ENCODE peak calls at places on chromosomes 16 and 17, in nine cellular contexts. One of them, this sample, is unnamed.

GRCh38 chr17:7822126-7822525 is 11.9 kb upstream of the KDM6B start:
- DNase-seq in neural progenitor cell: no peak
- DNase-seq in stomach: no peak
- DNase-seq in fibroblast of pulmonary artery: no peak
- DNase-seq in tibial artery: no peak
- DNase-seq in heart left ventricle: no peak
- DNase-seq in thoracic aorta: no peak
- DNase-seq in CD8-positive, alpha-beta T cell: no peak
- DNase-seq in cardiac muscle cell: no peak
- DNase-seq in this sample: no peak

GRCh38 chr17:61124562-61124961 is 275.1 kb upstream of the TBX2 start:
- DNase-seq in neural progenitor cell: no peak
- DNase-seq in stomach: no peak
- DNase-seq in fibroblast of pulmonary artery: no peak
- DNase-seq in tibial artery: no peak
- DNase-seq in heart left ventricle: no peak
- DNase-seq in thoracic aorta: no peak
- DNase-seq in CD8-positive, alpha-beta T cell: no peak
- DNase-seq in cardiac muscle cell: no peak
- DNase-seq in this sample: no peak

GRCh38 chr17:77569846-77570564 is 388.5 kb upstream of the TNRC6C start:
- DNase-seq in neural progenitor cell: no peak
- DNase-seq in stomach: no peak
- DNase-seq in fibroblast of pulmonary artery: no peak
- DNase-seq in tibial artery: no peak
- DNase-seq in heart left ventricle: no peak
- DNase-seq in thoracic aorta: no peak
- DNase-seq in CD8-positive, alpha-beta T cell: no peak
- DNase-seq in cardiac muscle cell: no peak
- DNase-seq in this sample: no peak

GRCh38 chr16:85923153-85924021 is 24.4 kb downstream of the IRF8 start:
- DNase-seq in neural progenitor cell: no peak
- DNase-seq in stomach: no peak
- DNase-seq in fibroblast of pulmonary artery: peak
- DNase-seq in tibial artery: no peak
- DNase-seq in heart left ventricle: no peak
- DNase-seq in thoracic aorta: no peak
- DNase-seq in CD8-positive, alpha-beta T cell: no peak
- DNase-seq in cardiac muscle cell: peak
- DNase-seq in this sample: no peak

GRCh38 chr16:60648260-60648659 is 1388.0 kb downstream of the CDH8 start:
- DNase-seq in neural progenitor cell: no peak
- DNase-seq in stomach: no peak
- DNase-seq in fibroblast of pulmonary artery: peak
- DNase-seq in tibial artery: no peak
- DNase-seq in heart left ventricle: no peak
- DNase-seq in thoracic aorta: no peak
- DNase-seq in CD8-positive, alpha-beta T cell: no peak
- DNase-seq in cardiac muscle cell: no peak
- DNase-seq in this sample: no peak

GRCh38 chr17:45787656-45788055 is 3.5 kb downstream of the CRHR1 start:
- DNase-seq in neural progenitor cell: no peak
- DNase-seq in stomach: no peak
- DNase-seq in fibroblast of pulmonary artery: no peak
- DNase-seq in tibial artery: no peak
- DNase-seq in heart left ventricle: no peak
- DNase-seq in thoracic aorta: no peak
- DNase-seq in CD8-positive, alpha-beta T cell: no peak
- DNase-seq in cardiac muscle cell: no peak
- DNase-seq in this sample: no peak

GRCh38 chr17:40173091-40173777 is 4.0 kb upstream of the RAPGEFL1 start:
- DNase-seq in neural progenitor cell: no peak
- DNase-seq in stomach: no peak
- DNase-seq in fibroblast of pulmonary artery: no peak
- DNase-seq in tibial artery: no peak
- DNase-seq in heart left ventricle: no peak
- DNase-seq in thoracic aorta: no peak
- DNase-seq in CD8-positive, alpha-beta T cell: no peak
- DNase-seq in cardiac muscle cell: no peak
- DNase-seq in this sample: no peak

GRCh38 chr16:73036074-73036826 is 11.7 kb downstream of the ZFHX3 start:
- DNase-seq in neural progenitor cell: peak
- DNase-seq in stomach: no peak
- DNase-seq in fibroblast of pulmonary artery: no peak
- DNase-seq in tibial artery: no peak
- DNase-seq in heart left ventricle: no peak
- DNase-seq in thoracic aorta: no peak
- DNase-seq in CD8-positive, alpha-beta T cell: no peak
- DNase-seq in cardiac muscle cell: no peak
- DNase-seq in this sample: peak

DNA sequence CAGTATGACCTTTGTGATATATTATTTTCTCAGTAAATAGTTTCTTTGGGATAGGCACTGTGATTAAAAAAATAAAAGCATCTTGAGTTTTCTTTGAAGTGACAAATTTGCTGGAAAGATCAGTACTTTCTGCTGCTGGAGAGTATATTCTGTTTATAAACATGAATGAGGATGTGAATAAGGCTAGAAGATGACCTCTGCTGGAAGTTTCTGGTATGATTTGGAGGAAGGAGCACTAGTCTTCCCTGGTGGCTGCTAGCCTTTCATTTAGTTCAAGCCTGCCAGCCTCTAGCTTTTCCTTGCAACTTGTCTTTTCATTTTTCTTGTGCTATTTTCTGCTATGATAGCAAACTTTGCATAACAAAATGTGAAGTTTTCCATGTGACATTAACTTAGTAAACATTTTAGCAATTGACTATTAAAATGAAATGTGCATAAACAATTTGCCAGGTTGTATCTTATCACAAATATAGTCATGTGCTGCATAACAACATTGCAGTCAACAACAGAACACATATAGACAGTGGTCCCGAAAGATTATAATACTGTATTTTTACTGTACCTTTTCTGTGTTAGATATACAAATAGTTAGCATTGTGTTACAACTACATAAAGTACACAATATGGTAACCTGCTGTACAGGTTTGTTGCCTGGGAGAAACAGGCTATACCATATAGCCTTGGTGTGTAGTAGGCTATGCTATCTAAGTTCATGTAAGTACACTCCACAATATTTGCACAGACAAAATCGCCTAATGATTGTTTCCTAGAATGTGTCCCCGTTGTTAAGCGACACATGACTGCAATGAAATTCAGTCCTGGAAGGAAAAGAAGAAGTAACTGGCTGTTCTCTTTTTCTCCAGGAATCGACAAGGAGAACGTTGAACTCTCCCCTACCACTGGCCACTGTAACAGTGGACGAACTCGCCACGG is 18.1 kb upstream of the RAB11FIP4 start:
- DNase-seq in neural progenitor cell: peak
- DNase-seq in stomach: no peak
- DNase-seq in fibroblast of pulmonary artery: peak
- DNase-seq in tibial artery: no peak
- DNase-seq in heart left ventricle: no peak
- DNase-seq in thoracic aorta: no peak
- DNase-seq in CD8-positive, alpha-beta T cell: no peak
- DNase-seq in cardiac muscle cell: peak
- DNase-seq in this sample: no peak
- TF ChIP-seq CTCF in neural progenitor cell: peak
- TF ChIP-seq CTCF in stomach: peak
- TF ChIP-seq CTCF in fibroblast of pulmonary artery: peak
- TF ChIP-seq CTCF in tibial artery: peak
- TF ChIP-seq CTCF in heart left ventricle: no peak
- TF ChIP-seq CTCF in thoracic aorta: no peak
- TF ChIP-seq CTCF in CD8-positive, alpha-beta T cell: peak
- TF ChIP-seq CTCF in cardiac muscle cell: peak
- TF ChIP-seq CTCF in this sample: peak

DNA sequence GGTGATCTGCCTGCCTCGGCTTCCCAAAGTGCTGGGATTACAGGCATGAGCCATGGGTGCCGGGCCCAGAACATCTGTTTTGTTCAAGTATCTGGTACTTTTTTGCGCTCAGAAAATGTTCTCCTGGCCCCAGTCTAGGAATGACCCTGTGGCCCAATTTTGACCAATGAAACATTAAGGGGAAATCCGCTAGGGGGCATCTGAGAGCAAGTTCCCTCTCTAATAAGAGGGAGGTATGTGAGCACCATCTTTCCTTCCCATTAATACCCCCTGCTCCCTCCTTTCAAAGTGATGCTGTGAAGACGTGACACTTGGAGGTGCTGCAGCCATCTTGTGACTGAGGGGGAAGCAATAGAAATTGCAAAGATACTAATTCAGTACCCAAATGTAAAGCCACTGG is 16.5 kb upstream of the CLEC3A start:
- DNase-seq in neural progenitor cell: peak
- DNase-seq in stomach: no peak
- DNase-seq in fibroblast of pulmonary artery: no peak
- DNase-seq in tibial artery: no peak
- DNase-seq in heart left ventricle: no peak
- DNase-seq in thoracic aorta: no peak
- DNase-seq in CD8-positive, alpha-beta T cell: no peak
- DNase-seq in cardiac muscle cell: no peak
- DNase-seq in this sample: peak
- TF ChIP-seq CTCF in neural progenitor cell: peak
- TF ChIP-seq CTCF in stomach: no peak
- TF ChIP-seq CTCF in fibroblast of pulmonary artery: peak
- TF ChIP-seq CTCF in tibial artery: no peak
- TF ChIP-seq CTCF in heart left ventricle: no peak
- TF ChIP-seq CTCF in thoracic aorta: no peak
- TF ChIP-seq CTCF in CD8-positive, alpha-beta T cell: no peak
- TF ChIP-seq CTCF in cardiac muscle cell: no peak
- TF ChIP-seq CTCF in this sample: no peak

GRCh38 chr16:50384500-50385122 is 15.8 kb upstream of the BRD7 start:
- DNase-seq in neural progenitor cell: no peak
- DNase-seq in stomach: no peak
- DNase-seq in fibroblast of pulmonary artery: no peak
- DNase-seq in tibial artery: no peak
- DNase-seq in heart left ventricle: no peak
- DNase-seq in thoracic aorta: no peak
- DNase-seq in CD8-positive, alpha-beta T cell: no peak
- DNase-seq in cardiac muscle cell: no peak
- DNase-seq in this sample: no peak

GRCh38 chr16:50386139-50386538 is 17.4 kb upstream of the BRD7 start:
- DNase-seq in neural progenitor cell: no peak
- DNase-seq in stomach: no peak
- DNase-seq in fibroblast of pulmonary artery: no peak
- DNase-seq in tibial artery: no peak
- DNase-seq in heart left ventricle: no peak
- DNase-seq in thoracic aorta: no peak
- DNase-seq in CD8-positive, alpha-beta T cell: no peak
- DNase-seq in cardiac muscle cell: no peak
- DNase-seq in this sample: no peak

GRCh38 chr16:50376997-50377396 is 8.2 kb upstream of the BRD7 start:
- DNase-seq in neural progenitor cell: no peak
- DNase-seq in stomach: no peak
- DNase-seq in fibroblast of pulmonary artery: no peak
- DNase-seq in tibial artery: no peak
- DNase-seq in heart left ventricle: no peak
- DNase-seq in thoracic aorta: no peak
- DNase-seq in CD8-positive, alpha-beta T cell: no peak
- DNase-seq in cardiac muscle cell: no peak
- DNase-seq in this sample: no peak

GRCh38 chr16:50378417-50378816 is 9.6 kb upstream of the BRD7 start:
- DNase-seq in neural progenitor cell: no peak
- DNase-seq in stomach: no peak
- DNase-seq in fibroblast of pulmonary artery: no peak
- DNase-seq in tibial artery: no peak
- DNase-seq in heart left ventricle: no peak
- DNase-seq in thoracic aorta: no peak
- DNase-seq in CD8-positive, alpha-beta T cell: peak
- DNase-seq in cardiac muscle cell: no peak
- DNase-seq in this sample: no peak

GRCh38 chr16:50381679-50382440 is 13.1 kb upstream of the BRD7 start:
- DNase-seq in neural progenitor cell: peak
- DNase-seq in stomach: no peak
- DNase-seq in fibroblast of pulmonary artery: no peak
- DNase-seq in tibial artery: no peak
- DNase-seq in heart left ventricle: no peak
- DNase-seq in thoracic aorta: no peak
- DNase-seq in CD8-positive, alpha-beta T cell: no peak
- DNase-seq in cardiac muscle cell: no peak
- DNase-seq in this sample: no peak
- TF ChIP-seq CTCF in neural progenitor cell: peak
- TF ChIP-seq CTCF in stomach: no peak
- TF ChIP-seq CTCF in fibroblast of pulmonary artery: peak
- TF ChIP-seq CTCF in tibial artery: no peak
- TF ChIP-seq CTCF in heart left ventricle: no peak
- TF ChIP-seq CTCF in thoracic aorta: no peak
- TF ChIP-seq CTCF in CD8-positive, alpha-beta T cell: no peak
- TF ChIP-seq CTCF in cardiac muscle cell: no peak
- TF ChIP-seq CTCF in this sample: peak

GRCh38 chr16:17970816-17971291 is 365.7 kb downstream of the NPIPA8 start:
- DNase-seq in neural progenitor cell: no peak
- DNase-seq in stomach: no peak
- DNase-seq in fibroblast of pulmonary artery: no peak
- DNase-seq in tibial artery: peak
- DNase-seq in heart left ventricle: no peak
- DNase-seq in thoracic aorta: no peak
- DNase-seq in CD8-positive, alpha-beta T cell: no peak
- DNase-seq in cardiac muscle cell: no peak
- DNase-seq in this sample: no peak
- TF ChIP-seq CTCF in neural progenitor cell: peak
- TF ChIP-seq CTCF in stomach: no peak
- TF ChIP-seq CTCF in fibroblast of pulmonary artery: no peak
- TF ChIP-seq CTCF in tibial artery: no peak
- TF ChIP-seq CTCF in heart left ventricle: no peak
- TF ChIP-seq CTCF in thoracic aorta: no peak
- TF ChIP-seq CTCF in CD8-positive, alpha-beta T cell: no peak
- TF ChIP-seq CTCF in cardiac muscle cell: no peak
- TF ChIP-seq CTCF in this sample: peak

DNA sequence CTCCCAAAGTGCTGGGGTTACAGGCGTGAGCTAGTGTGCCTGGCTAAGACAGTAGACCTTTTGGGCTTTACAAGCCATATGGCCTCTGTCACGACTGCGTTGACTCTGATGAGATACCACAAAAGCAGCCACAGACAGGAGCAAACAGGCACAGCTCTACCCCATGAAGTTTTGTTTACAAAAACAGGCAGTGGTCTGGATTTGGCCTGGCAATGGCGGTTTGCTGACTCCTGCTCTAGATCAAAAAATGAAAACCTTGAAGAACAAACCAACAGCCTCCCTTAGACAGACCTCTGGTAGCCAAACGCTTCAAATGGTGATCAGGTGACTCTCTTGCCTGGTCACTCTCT is 20.7 kb downstream of the SLC43A2 start:
- DNase-seq in neural progenitor cell: no peak
- DNase-seq in stomach: no peak
- DNase-seq in fibroblast of pulmonary artery: no peak
- DNase-seq in tibial artery: no peak
- DNase-seq in heart left ventricle: no peak
- DNase-seq in thoracic aorta: no peak
- DNase-seq in CD8-positive, alpha-beta T cell: no peak
- DNase-seq in cardiac muscle cell: no peak
- DNase-seq in this sample: no peak
- TF ChIP-seq CTCF in neural progenitor cell: no peak
- TF ChIP-seq CTCF in stomach: no peak
- TF ChIP-seq CTCF in fibroblast of pulmonary artery: no peak
- TF ChIP-seq CTCF in tibial artery: no peak
- TF ChIP-seq CTCF in heart left ventricle: no peak
- TF ChIP-seq CTCF in thoracic aorta: no peak
- TF ChIP-seq CTCF in CD8-positive, alpha-beta T cell: no peak
- TF ChIP-seq CTCF in cardiac muscle cell: no peak
- TF ChIP-seq CTCF in this sample: no peak

This sample was measured in GM13976.